ENCODE peak calls at places on chromosomes 1 and 21, in five cellular contexts. One of them, this sample, is unnamed.

GRCh38 chr1:18588093-18588492 is 42.6 kb upstream of the PAX7 start:
- DNase-seq in activated gamma-delta T cell treated with Interleukin-2 at 50 U/mL for 16 hours: no peak
- DNase-seq in adrenal gland: no peak
- DNase-seq in AG20443: no peak
- DNase-seq in stimulated activated CD4-positive, alpha-beta T cell treated with anti-CD3 and anti-CD28 coated beads, TNF-alpha, amount 100 ng/mL, for 24 hours: no peak
- DNase-seq in this sample: no peak

GRCh38 chr1:226034482-226034881 is 28.0 kb upstream of the H3-3A start:
- DNase-seq in activated gamma-delta T cell treated with Interleukin-2 at 50 U/mL for 16 hours: no peak
- DNase-seq in adrenal gland: peak; percentile 94
- DNase-seq in AG20443: peak; percentile 96
- DNase-seq in stimulated activated CD4-positive, alpha-beta T cell treated with anti-CD3 and anti-CD28 coated beads, TNF-alpha, amount 100 ng/mL, for 24 hours: no peak
- DNase-seq in this sample: peak; percentile 99

GRCh38 chr1:24895511-24895910 is 34.6 kb downstream of the RUNX3 start:
- DNase-seq in activated gamma-delta T cell treated with Interleukin-2 at 50 U/mL for 16 hours: no peak
- DNase-seq in adrenal gland: no peak
- DNase-seq in AG20443: no peak
- DNase-seq in stimulated activated CD4-positive, alpha-beta T cell treated with anti-CD3 and anti-CD28 coated beads, TNF-alpha, amount 100 ng/mL, for 24 hours: no peak
- DNase-seq in this sample: no peak

GRCh38 chr21:42833439-42833815 is 45.9 kb downstream of the WDR4 start:
- DNase-seq in activated gamma-delta T cell treated with Interleukin-2 at 50 U/mL for 16 hours: peak; percentile 45
- DNase-seq in adrenal gland: no peak
- DNase-seq in AG20443: peak; percentile 29
- DNase-seq in stimulated activated CD4-positive, alpha-beta T cell treated with anti-CD3 and anti-CD28 coated beads, TNF-alpha, amount 100 ng/mL, for 24 hours: peak; percentile 17
- DNase-seq in this sample: no peak

GRCh38 chr1:71311396-71311795 is 230.6 kb upstream of the ZRANB2 start:
- DNase-seq in activated gamma-delta T cell treated with Interleukin-2 at 50 U/mL for 16 hours: no peak
- DNase-seq in adrenal gland: no peak
- DNase-seq in AG20443: peak; percentile 15
- DNase-seq in stimulated activated CD4-positive, alpha-beta T cell treated with anti-CD3 and anti-CD28 coated beads, TNF-alpha, amount 100 ng/mL, for 24 hours: no peak
- DNase-seq in this sample: peak; percentile 63

GRCh38 chr21:28857720-28858119 is 135.0 kb downstream of the LTN1 start:
- DNase-seq in activated gamma-delta T cell treated with Interleukin-2 at 50 U/mL for 16 hours: no peak
- DNase-seq in adrenal gland: no peak
- DNase-seq in AG20443: no peak
- DNase-seq in stimulated activated CD4-positive, alpha-beta T cell treated with anti-CD3 and anti-CD28 coated beads, TNF-alpha, amount 100 ng/mL, for 24 hours: no peak
- DNase-seq in this sample: no peak

GRCh38 chr1:226542623-226543103 is 5.9 kb upstream of the STUM start:
- DNase-seq in activated gamma-delta T cell treated with Interleukin-2 at 50 U/mL for 16 hours: no peak
- DNase-seq in adrenal gland: peak; percentile 41
- DNase-seq in AG20443: no peak
- DNase-seq in stimulated activated CD4-positive, alpha-beta T cell treated with anti-CD3 and anti-CD28 coated beads, TNF-alpha, amount 100 ng/mL, for 24 hours: no peak
- DNase-seq in this sample: no peak

GRCh38 chr21:33813832-33814231 is 101.8 kb downstream of the ATP5PO start:
- DNase-seq in activated gamma-delta T cell treated with Interleukin-2 at 50 U/mL for 16 hours: no peak
- DNase-seq in adrenal gland: no peak
- DNase-seq in AG20443: no peak
- DNase-seq in stimulated activated CD4-positive, alpha-beta T cell treated with anti-CD3 and anti-CD28 coated beads, TNF-alpha, amount 100 ng/mL, for 24 hours: no peak
- DNase-seq in this sample: no peak

GRCh38 chr1:156961709-156962108 is 41.3 kb downstream of the LRRC71 start:
- DNase-seq in activated gamma-delta T cell treated with Interleukin-2 at 50 U/mL for 16 hours: no peak
- DNase-seq in adrenal gland: no peak
- DNase-seq in AG20443: no peak
- DNase-seq in stimulated activated CD4-positive, alpha-beta T cell treated with anti-CD3 and anti-CD28 coated beads, TNF-alpha, amount 100 ng/mL, for 24 hours: no peak
- DNase-seq in this sample: peak; percentile 19

GRCh38 chr1:28507247-28507645 is 1.4 kb downstream of the RCC1 start:
- DNase-seq in activated gamma-delta T cell treated with Interleukin-2 at 50 U/mL for 16 hours: no peak
- DNase-seq in adrenal gland: peak; percentile 42
- DNase-seq in AG20443: no peak
- DNase-seq in stimulated activated CD4-positive, alpha-beta T cell treated with anti-CD3 and anti-CD28 coated beads, TNF-alpha, amount 100 ng/mL, for 24 hours: peak; percentile 19
- DNase-seq in this sample: peak; percentile 38

GRCh38 chr21:36141513-36141925 is 6.6 kb downstream of the CBR3 start:
- DNase-seq in activated gamma-delta T cell treated with Interleukin-2 at 50 U/mL for 16 hours: peak; percentile 86
- DNase-seq in adrenal gland: peak; percentile 88
- DNase-seq in AG20443: peak; percentile 55
- DNase-seq in stimulated activated CD4-positive, alpha-beta T cell treated with anti-CD3 and anti-CD28 coated beads, TNF-alpha, amount 100 ng/mL, for 24 hours: peak; percentile 88
- DNase-seq in this sample: peak; percentile 89

GRCh38 chr1:67888707-67889106 is 55.4 kb upstream of the GNG12 start:
- DNase-seq in activated gamma-delta T cell treated with Interleukin-2 at 50 U/mL for 16 hours: no peak
- DNase-seq in adrenal gland: no peak
- DNase-seq in AG20443: peak; percentile 11
- DNase-seq in stimulated activated CD4-positive, alpha-beta T cell treated with anti-CD3 and anti-CD28 coated beads, TNF-alpha, amount 100 ng/mL, for 24 hours: no peak
- DNase-seq in this sample: peak; percentile 26

GRCh38 chr21:15804247-15804985 is 74.6 kb downstream of the USP25 start:
- DNase-seq in activated gamma-delta T cell treated with Interleukin-2 at 50 U/mL for 16 hours: no peak
- DNase-seq in adrenal gland: no peak
- DNase-seq in AG20443: no peak
- DNase-seq in stimulated activated CD4-positive, alpha-beta T cell treated with anti-CD3 and anti-CD28 coated beads, TNF-alpha, amount 100 ng/mL, for 24 hours: no peak
- DNase-seq in this sample: no peak